ENCODE peak calls at places on chromosomes 13 and 19, in five cellular contexts. One of them, this sample, is unnamed.

GRCh38 chr13:65293530-65294198 is 1936.5 kb downstream of the PCDH9 start:
- DNase-seq in NCI-H82: no peak
- DNase-seq in NCI-H1417 treated with DMSO at 0.1 percent for 48 hours: no peak
- DNase-seq in astrocyte of the spinal cord: no peak
- DNase-seq in activated T-helper 2 cell treated with anti-CD3 and anti-CD28 coated beads, Interferon-gamma antibody, Interleukin-2, Interleukin-4, amounts not matched to agents 10 μg/mL and 5 μg/mL and 100 μg/mL, durations not matched to agents 14 hours and 24 hours and 36 hours: no peak
- DNase-seq in this sample: no peak

GRCh38 chr19:55552620-55553019 is 7.3 kb upstream of the SBK3 start:
- DNase-seq in NCI-H82: no peak
- DNase-seq in NCI-H1417 treated with DMSO at 0.1 percent for 48 hours: no peak
- DNase-seq in astrocyte of the spinal cord: peak
- DNase-seq in activated T-helper 2 cell treated with anti-CD3 and anti-CD28 coated beads, Interferon-gamma antibody, Interleukin-2, Interleukin-4, amounts not matched to agents 10 μg/mL and 5 μg/mL and 100 μg/mL, durations not matched to agents 14 hours and 24 hours and 36 hours: no peak
- DNase-seq in this sample: peak

GRCh38 chr13:24694907-24695306 is 14.7 kb downstream of the ATP12A start:
- DNase-seq in NCI-H82: no peak
- DNase-seq in NCI-H1417 treated with DMSO at 0.1 percent for 48 hours: no peak
- DNase-seq in astrocyte of the spinal cord: no peak
- DNase-seq in activated T-helper 2 cell treated with anti-CD3 and anti-CD28 coated beads, Interferon-gamma antibody, Interleukin-2, Interleukin-4, amounts not matched to agents 10 μg/mL and 5 μg/mL and 100 μg/mL, durations not matched to agents 14 hours and 24 hours and 36 hours: no peak
- DNase-seq in this sample: no peak

GRCh38 chr19:18239303-18239702 is 13.1 kb upstream of the PDE4C start:
- DNase-seq in NCI-H82: no peak
- DNase-seq in NCI-H1417 treated with DMSO at 0.1 percent for 48 hours: no peak
- DNase-seq in astrocyte of the spinal cord: no peak
- DNase-seq in activated T-helper 2 cell treated with anti-CD3 and anti-CD28 coated beads, Interferon-gamma antibody, Interleukin-2, Interleukin-4, amounts not matched to agents 10 μg/mL and 5 μg/mL and 100 μg/mL, durations not matched to agents 14 hours and 24 hours and 36 hours: no peak
- DNase-seq in this sample: no peak

GRCh38 chr19:57558525-57558924 is 1.1 kb downstream of the ZNF550 start:
- DNase-seq in NCI-H82: peak
- DNase-seq in NCI-H1417 treated with DMSO at 0.1 percent for 48 hours: no peak
- DNase-seq in astrocyte of the spinal cord: peak
- DNase-seq in activated T-helper 2 cell treated with anti-CD3 and anti-CD28 coated beads, Interferon-gamma antibody, Interleukin-2, Interleukin-4, amounts not matched to agents 10 μg/mL and 5 μg/mL and 100 μg/mL, durations not matched to agents 14 hours and 24 hours and 36 hours: no peak
- DNase-seq in this sample: peak

GRCh38 chr19:53871448-53871847 is 3.8 kb downstream of the MYADM start:
- DNase-seq in NCI-H82: no peak
- DNase-seq in NCI-H1417 treated with DMSO at 0.1 percent for 48 hours: no peak
- DNase-seq in astrocyte of the spinal cord: no peak
- DNase-seq in activated T-helper 2 cell treated with anti-CD3 and anti-CD28 coated beads, Interferon-gamma antibody, Interleukin-2, Interleukin-4, amounts not matched to agents 10 μg/mL and 5 μg/mL and 100 μg/mL, durations not matched to agents 14 hours and 24 hours and 36 hours: no peak
- DNase-seq in this sample: no peak

GRCh38 chr19:57632987-57633831 is at the start of gene ZNF211:
- DNase-seq in NCI-H82: peak
- DNase-seq in NCI-H1417 treated with DMSO at 0.1 percent for 48 hours: no peak
- DNase-seq in astrocyte of the spinal cord: peak
- DNase-seq in activated T-helper 2 cell treated with anti-CD3 and anti-CD28 coated beads, Interferon-gamma antibody, Interleukin-2, Interleukin-4, amounts not matched to agents 10 μg/mL and 5 μg/mL and 100 μg/mL, durations not matched to agents 14 hours and 24 hours and 36 hours: peak
- DNase-seq in this sample: peak

GRCh38 chr13:92657565-92657964 is 569.0 kb upstream of the GPC6 start:
- DNase-seq in NCI-H82: no peak
- DNase-seq in NCI-H1417 treated with DMSO at 0.1 percent for 48 hours: no peak
- DNase-seq in astrocyte of the spinal cord: peak
- DNase-seq in activated T-helper 2 cell treated with anti-CD3 and anti-CD28 coated beads, Interferon-gamma antibody, Interleukin-2, Interleukin-4, amounts not matched to agents 10 μg/mL and 5 μg/mL and 100 μg/mL, durations not matched to agents 14 hours and 24 hours and 36 hours: no peak
- DNase-seq in this sample: no peak

GRCh38 chr13:113114511-113115362 is 7.9 kb upstream of the F10 start:
- DNase-seq in NCI-H82: no peak
- DNase-seq in NCI-H1417 treated with DMSO at 0.1 percent for 48 hours: no peak
- DNase-seq in astrocyte of the spinal cord: no peak
- DNase-seq in activated T-helper 2 cell treated with anti-CD3 and anti-CD28 coated beads, Interferon-gamma antibody, Interleukin-2, Interleukin-4, amounts not matched to agents 10 μg/mL and 5 μg/mL and 100 μg/mL, durations not matched to agents 14 hours and 24 hours and 36 hours: no peak
- DNase-seq in this sample: no peak

GRCh38 chr13:41456768-41457588 is at the start of gene RGCC:
- DNase-seq in NCI-H82: peak
- DNase-seq in NCI-H1417 treated with DMSO at 0.1 percent for 48 hours: no peak
- DNase-seq in astrocyte of the spinal cord: peak
- DNase-seq in activated T-helper 2 cell treated with anti-CD3 and anti-CD28 coated beads, Interferon-gamma antibody, Interleukin-2, Interleukin-4, amounts not matched to agents 10 μg/mL and 5 μg/mL and 100 μg/mL, durations not matched to agents 14 hours and 24 hours and 36 hours: peak
- DNase-seq in this sample: peak

GRCh38 chr13:27919299-27919933 is 384 bp upstream of the PDX1 start:
- DNase-seq in NCI-H82: no peak
- DNase-seq in NCI-H1417 treated with DMSO at 0.1 percent for 48 hours: no peak
- DNase-seq in astrocyte of the spinal cord: peak
- DNase-seq in activated T-helper 2 cell treated with anti-CD3 and anti-CD28 coated beads, Interferon-gamma antibody, Interleukin-2, Interleukin-4, amounts not matched to agents 10 μg/mL and 5 μg/mL and 100 μg/mL, durations not matched to agents 14 hours and 24 hours and 36 hours: no peak
- DNase-seq in this sample: no peak

GRCh38 chr13:112441779-112442310 is 65.7 kb downstream of the SPACA7 start:
- DNase-seq in NCI-H82: no peak
- DNase-seq in NCI-H1417 treated with DMSO at 0.1 percent for 48 hours: no peak
- DNase-seq in astrocyte of the spinal cord: no peak
- DNase-seq in activated T-helper 2 cell treated with anti-CD3 and anti-CD28 coated beads, Interferon-gamma antibody, Interleukin-2, Interleukin-4, amounts not matched to agents 10 μg/mL and 5 μg/mL and 100 μg/mL, durations not matched to agents 14 hours and 24 hours and 36 hours: no peak
- DNase-seq in this sample: no peak

GRCh38 chr19:2524840-2525723 is 49.2 kb downstream of the GADD45B start:
- DNase-seq in NCI-H82: peak
- DNase-seq in NCI-H1417 treated with DMSO at 0.1 percent for 48 hours: no peak
- DNase-seq in astrocyte of the spinal cord: peak
- DNase-seq in activated T-helper 2 cell treated with anti-CD3 and anti-CD28 coated beads, Interferon-gamma antibody, Interleukin-2, Interleukin-4, amounts not matched to agents 10 μg/mL and 5 μg/mL and 100 μg/mL, durations not matched to agents 14 hours and 24 hours and 36 hours: no peak
- DNase-seq in this sample: peak

GRCh38 chr13:40211586-40211968 is 454.9 kb downstream of the FOXO1 start:
- DNase-seq in NCI-H82: no peak
- DNase-seq in NCI-H1417 treated with DMSO at 0.1 percent for 48 hours: no peak
- DNase-seq in astrocyte of the spinal cord: no peak
- DNase-seq in activated T-helper 2 cell treated with anti-CD3 and anti-CD28 coated beads, Interferon-gamma antibody, Interleukin-2, Interleukin-4, amounts not matched to agents 10 μg/mL and 5 μg/mL and 100 μg/mL, durations not matched to agents 14 hours and 24 hours and 36 hours: no peak
- DNase-seq in this sample: no peak

GRCh38 chr13:42047561-42048322 is 706 bp upstream of the DGKH start:
- DNase-seq in NCI-H82: peak
- DNase-seq in NCI-H1417 treated with DMSO at 0.1 percent for 48 hours: no peak
- DNase-seq in astrocyte of the spinal cord: peak
- DNase-seq in activated T-helper 2 cell treated with anti-CD3 and anti-CD28 coated beads, Interferon-gamma antibody, Interleukin-2, Interleukin-4, amounts not matched to agents 10 μg/mL and 5 μg/mL and 100 μg/mL, durations not matched to agents 14 hours and 24 hours and 36 hours: peak
- DNase-seq in this sample: peak

GRCh38 chr13:88601949-88602348 is 930.8 kb downstream of the SLITRK5 start:
- DNase-seq in NCI-H82: peak
- DNase-seq in NCI-H1417 treated with DMSO at 0.1 percent for 48 hours: no peak
- DNase-seq in astrocyte of the spinal cord: no peak
- DNase-seq in activated T-helper 2 cell treated with anti-CD3 and anti-CD28 coated beads, Interferon-gamma antibody, Interleukin-2, Interleukin-4, amounts not matched to agents 10 μg/mL and 5 μg/mL and 100 μg/mL, durations not matched to agents 14 hours and 24 hours and 36 hours: no peak
- DNase-seq in this sample: no peak

GRCh38 chr13:24286624-24287023 is 22.8 kb upstream of the C1QTNF9 start:
- DNase-seq in NCI-H82: no peak
- DNase-seq in NCI-H1417 treated with DMSO at 0.1 percent for 48 hours: no peak
- DNase-seq in astrocyte of the spinal cord: no peak
- DNase-seq in activated T-helper 2 cell treated with anti-CD3 and anti-CD28 coated beads, Interferon-gamma antibody, Interleukin-2, Interleukin-4, amounts not matched to agents 10 μg/mL and 5 μg/mL and 100 μg/mL, durations not matched to agents 14 hours and 24 hours and 36 hours: no peak
- DNase-seq in this sample: no peak

GRCh38 chr19:56350416-56351045 is 35.9 kb upstream of the ZSCAN5A start:
- DNase-seq in NCI-H82: peak
- DNase-seq in NCI-H1417 treated with DMSO at 0.1 percent for 48 hours: no peak
- DNase-seq in astrocyte of the spinal cord: peak
- DNase-seq in activated T-helper 2 cell treated with anti-CD3 and anti-CD28 coated beads, Interferon-gamma antibody, Interleukin-2, Interleukin-4, amounts not matched to agents 10 μg/mL and 5 μg/mL and 100 μg/mL, durations not matched to agents 14 hours and 24 hours and 36 hours: no peak
- DNase-seq in this sample: peak

GRCh38 chr13:113117335-113117872 is 5.2 kb upstream of the F10 start:
- DNase-seq in NCI-H82: no peak
- DNase-seq in NCI-H1417 treated with DMSO at 0.1 percent for 48 hours: no peak
- DNase-seq in astrocyte of the spinal cord: no peak
- DNase-seq in activated T-helper 2 cell treated with anti-CD3 and anti-CD28 coated beads, Interferon-gamma antibody, Interleukin-2, Interleukin-4, amounts not matched to agents 10 μg/mL and 5 μg/mL and 100 μg/mL, durations not matched to agents 14 hours and 24 hours and 36 hours: no peak
- DNase-seq in this sample: no peak

GRCh38 chr13:109700176-109700575 is 86.2 kb downstream of the IRS2 start:
- DNase-seq in NCI-H82: peak
- DNase-seq in NCI-H1417 treated with DMSO at 0.1 percent for 48 hours: peak
- DNase-seq in astrocyte of the spinal cord: peak
- DNase-seq in activated T-helper 2 cell treated with anti-CD3 and anti-CD28 coated beads, Interferon-gamma antibody, Interleukin-2, Interleukin-4, amounts not matched to agents 10 μg/mL and 5 μg/mL and 100 μg/mL, durations not matched to agents 14 hours and 24 hours and 36 hours: no peak
- DNase-seq in this sample: peak

GRCh38 chr19:2695288-2695866 is 7.1 kb downstream of the GNG7 start:
- DNase-seq in NCI-H82: no peak
- DNase-seq in NCI-H1417 treated with DMSO at 0.1 percent for 48 hours: no peak
- DNase-seq in astrocyte of the spinal cord: no peak
- DNase-seq in activated T-helper 2 cell treated with anti-CD3 and anti-CD28 coated beads, Interferon-gamma antibody, Interleukin-2, Interleukin-4, amounts not matched to agents 10 μg/mL and 5 μg/mL and 100 μg/mL, durations not matched to agents 14 hours and 24 hours and 36 hours: no peak
- DNase-seq in this sample: peak

GRCh38 chr13:50236898-50237318 is 221.7 kb downstream of the KCNRG start:
- DNase-seq in NCI-H82: no peak
- DNase-seq in NCI-H1417 treated with DMSO at 0.1 percent for 48 hours: no peak
- DNase-seq in astrocyte of the spinal cord: peak
- DNase-seq in activated T-helper 2 cell treated with anti-CD3 and anti-CD28 coated beads, Interferon-gamma antibody, Interleukin-2, Interleukin-4, amounts not matched to agents 10 μg/mL and 5 μg/mL and 100 μg/mL, durations not matched to agents 14 hours and 24 hours and 36 hours: peak
- DNase-seq in this sample: no peak

GRCh38 chr19:17522988-17523872 is 11.8 kb downstream of the PGLS start:
- DNase-seq in NCI-H82: no peak
- DNase-seq in NCI-H1417 treated with DMSO at 0.1 percent for 48 hours: no peak
- DNase-seq in astrocyte of the spinal cord: no peak
- DNase-seq in activated T-helper 2 cell treated with anti-CD3 and anti-CD28 coated beads, Interferon-gamma antibody, Interleukin-2, Interleukin-4, amounts not matched to agents 10 μg/mL and 5 μg/mL and 100 μg/mL, durations not matched to agents 14 hours and 24 hours and 36 hours: peak
- DNase-seq in this sample: no peak

GRCh38 chr13:98327326-98328314 is 150.6 kb upstream of the RNF113B start:
- DNase-seq in NCI-H82: no peak
- DNase-seq in NCI-H1417 treated with DMSO at 0.1 percent for 48 hours: no peak
- DNase-seq in astrocyte of the spinal cord: peak
- DNase-seq in activated T-helper 2 cell treated with anti-CD3 and anti-CD28 coated beads, Interferon-gamma antibody, Interleukin-2, Interleukin-4, amounts not matched to agents 10 μg/mL and 5 μg/mL and 100 μg/mL, durations not matched to agents 14 hours and 24 hours and 36 hours: no peak
- DNase-seq in this sample: no peak

GRCh38 chr13:95438297-95438696 is 114.2 kb upstream of the CLDN10 start:
- DNase-seq in NCI-H82: no peak
- DNase-seq in NCI-H1417 treated with DMSO at 0.1 percent for 48 hours: no peak
- DNase-seq in astrocyte of the spinal cord: no peak
- DNase-seq in activated T-helper 2 cell treated with anti-CD3 and anti-CD28 coated beads, Interferon-gamma antibody, Interleukin-2, Interleukin-4, amounts not matched to agents 10 μg/mL and 5 μg/mL and 100 μg/mL, durations not matched to agents 14 hours and 24 hours and 36 hours: no peak
- DNase-seq in this sample: no peak

GRCh38 chr13:114143806-114144605 is 11.6 kb upstream of the RASA3 start:
- DNase-seq in NCI-H82: peak
- DNase-seq in NCI-H1417 treated with DMSO at 0.1 percent for 48 hours: no peak
- DNase-seq in astrocyte of the spinal cord: no peak
- DNase-seq in activated T-helper 2 cell treated with anti-CD3 and anti-CD28 coated beads, Interferon-gamma antibody, Interleukin-2, Interleukin-4, amounts not matched to agents 10 μg/mL and 5 μg/mL and 100 μg/mL, durations not matched to agents 14 hours and 24 hours and 36 hours: no peak
- DNase-seq in this sample: no peak

GRCh38 chr19:48967346-48968178 is 2.5 kb downstream of the FTL start:
- DNase-seq in NCI-H82: no peak
- DNase-seq in NCI-H1417 treated with DMSO at 0.1 percent for 48 hours: no peak
- DNase-seq in astrocyte of the spinal cord: no peak
- DNase-seq in activated T-helper 2 cell treated with anti-CD3 and anti-CD28 coated beads, Interferon-gamma antibody, Interleukin-2, Interleukin-4, amounts not matched to agents 10 μg/mL and 5 μg/mL and 100 μg/mL, durations not matched to agents 14 hours and 24 hours and 36 hours: no peak
- DNase-seq in this sample: peak

GRCh38 chr19:23597661-23598060 is 89.4 kb downstream of the ZNF675 start:
- DNase-seq in NCI-H82: no peak
- DNase-seq in NCI-H1417 treated with DMSO at 0.1 percent for 48 hours: no peak
- DNase-seq in astrocyte of the spinal cord: no peak
- DNase-seq in activated T-helper 2 cell treated with anti-CD3 and anti-CD28 coated beads, Interferon-gamma antibody, Interleukin-2, Interleukin-4, amounts not matched to agents 10 μg/mL and 5 μg/mL and 100 μg/mL, durations not matched to agents 14 hours and 24 hours and 36 hours: no peak
- DNase-seq in this sample: no peak

GRCh38 chr13:100203696-100204367 is 114.9 kb downstream of the PCCA start:
- DNase-seq in NCI-H82: no peak
- DNase-seq in NCI-H1417 treated with DMSO at 0.1 percent for 48 hours: no peak
- DNase-seq in astrocyte of the spinal cord: peak
- DNase-seq in activated T-helper 2 cell treated with anti-CD3 and anti-CD28 coated beads, Interferon-gamma antibody, Interleukin-2, Interleukin-4, amounts not matched to agents 10 μg/mL and 5 μg/mL and 100 μg/mL, durations not matched to agents 14 hours and 24 hours and 36 hours: no peak
- DNase-seq in this sample: peak

GRCh38 chr19:19549804-19550453 is 11.9 kb downstream of the CILP2 start:
- DNase-seq in NCI-H82: peak
- DNase-seq in NCI-H1417 treated with DMSO at 0.1 percent for 48 hours: no peak
- DNase-seq in astrocyte of the spinal cord: no peak
- DNase-seq in activated T-helper 2 cell treated with anti-CD3 and anti-CD28 coated beads, Interferon-gamma antibody, Interleukin-2, Interleukin-4, amounts not matched to agents 10 μg/mL and 5 μg/mL and 100 μg/mL, durations not matched to agents 14 hours and 24 hours and 36 hours: no peak
- DNase-seq in this sample: no peak

GRCh38 chr19:39342647-39343305 is 555 bp downstream of the SAMD4B start:
- DNase-seq in NCI-H82: peak
- DNase-seq in NCI-H1417 treated with DMSO at 0.1 percent for 48 hours: no peak
- DNase-seq in astrocyte of the spinal cord: no peak
- DNase-seq in activated T-helper 2 cell treated with anti-CD3 and anti-CD28 coated beads, Interferon-gamma antibody, Interleukin-2, Interleukin-4, amounts not matched to agents 10 μg/mL and 5 μg/mL and 100 μg/mL, durations not matched to agents 14 hours and 24 hours and 36 hours: no peak
- DNase-seq in this sample: no peak